ENCODE peak calls at places on chromosomes 16 and 17, in four cellular contexts. One of them, this sample, is unnamed. For H3K4me1 and H3K36me3, the result is how much of the 10 kb centered on the place peaks cover.

GRCh38 chr16:81473561-81473960 is 29.0 kb downstream of the CMIP start:
- DNase-seq in OCI-LY7: no peak
- DNase-seq in naive thymus-derived CD4-positive, alpha-beta T cell: no peak
- DNase-seq in Karpas-422: no peak
- DNase-seq in this sample: no peak

GRCh38 chr17:10099051-10099571 is 99.3 kb downstream of the GAS7 start:
- DNase-seq in OCI-LY7: no peak
- DNase-seq in naive thymus-derived CD4-positive, alpha-beta T cell: no peak
- DNase-seq in Karpas-422: no peak
- DNase-seq in this sample: no peak

GRCh38 chr17:36723459-36723858 is 122.1 kb downstream of the MRM1 start:
- DNase-seq in OCI-LY7: no peak
- DNase-seq in naive thymus-derived CD4-positive, alpha-beta T cell: no peak
- DNase-seq in Karpas-422: no peak
- DNase-seq in this sample: no peak

GRCh38 chr16:27426423-27427408 is 24.7 kb downstream of the IL21R start:
- DNase-seq in OCI-LY7: peak
- DNase-seq in naive thymus-derived CD4-positive, alpha-beta T cell: no peak
- DNase-seq in Karpas-422: peak
- DNase-seq in this sample: peak

GRCh38 chr16:12815361-12815760 is 11.7 kb upstream of the CPPED1 start:
- DNase-seq in OCI-LY7: no peak
- DNase-seq in naive thymus-derived CD4-positive, alpha-beta T cell: no peak
- DNase-seq in Karpas-422: no peak
- DNase-seq in this sample: no peak

GRCh38 chr16:84830765-84831384 is 11.1 kb downstream of the CRISPLD2 start:
- DNase-seq in OCI-LY7: no peak
- DNase-seq in naive thymus-derived CD4-positive, alpha-beta T cell: no peak
- DNase-seq in Karpas-422: no peak
- DNase-seq in this sample: no peak

GRCh38 chr16:62156971-62157370 is 120.7 kb upstream of the CDH8 start:
- DNase-seq in OCI-LY7: no peak
- DNase-seq in naive thymus-derived CD4-positive, alpha-beta T cell: no peak
- DNase-seq in Karpas-422: no peak
- DNase-seq in this sample: no peak

GRCh38 chr17:80852476-80853015 is 139.1 kb upstream of the CHMP6 start:
- DNase-seq in OCI-LY7: no peak
- DNase-seq in naive thymus-derived CD4-positive, alpha-beta T cell: no peak
- DNase-seq in Karpas-422: no peak
- DNase-seq in this sample: no peak

GRCh38 chr16:70770968-70771552 is 29.9 kb downstream of the VAC14 start:
- DNase-seq in OCI-LY7: peak
- DNase-seq in naive thymus-derived CD4-positive, alpha-beta T cell: peak
- DNase-seq in Karpas-422: peak
- DNase-seq in this sample: peak

GRCh38 chr16:9053006-9053601 is 38.3 kb upstream of the HAPSTR1 start:
- DNase-seq in OCI-LY7: peak
- DNase-seq in naive thymus-derived CD4-positive, alpha-beta T cell: no peak
- DNase-seq in Karpas-422: peak
- DNase-seq in this sample: no peak

GRCh38 chr17:51507444-51507843 is 247.1 kb downstream of the UTP18 start:
- DNase-seq in OCI-LY7: no peak
- DNase-seq in naive thymus-derived CD4-positive, alpha-beta T cell: no peak
- DNase-seq in Karpas-422: peak
- DNase-seq in this sample: no peak

GRCh38 chr17:33493566-33493965 is 200.5 kb upstream of the ASIC2 start:
- DNase-seq in OCI-LY7: no peak
- DNase-seq in naive thymus-derived CD4-positive, alpha-beta T cell: no peak
- DNase-seq in Karpas-422: no peak
- DNase-seq in this sample: no peak

GRCh38 chr16:75679366-75679765 is 2.6 kb upstream of the CPHXL2 start:
- DNase-seq in OCI-LY7: no peak
- DNase-seq in naive thymus-derived CD4-positive, alpha-beta T cell: no peak
- DNase-seq in Karpas-422: no peak
- DNase-seq in this sample: no peak

GRCh38 chr17:64128787-64129514 is 993 bp downstream of the ERN1 start:
- DNase-seq in OCI-LY7: peak
- DNase-seq in naive thymus-derived CD4-positive, alpha-beta T cell: peak
- DNase-seq in Karpas-422: no peak
- DNase-seq in this sample: no peak

GRCh38 chr17:34675143-34675542 is 95.8 kb downstream of the TMEM132E start:
- DNase-seq in OCI-LY7: no peak
- DNase-seq in naive thymus-derived CD4-positive, alpha-beta T cell: no peak
- DNase-seq in Karpas-422: no peak
- DNase-seq in this sample: no peak

GRCh38 chr16:77238593-77238992 is 39.4 kb downstream of the SYCE1L start:
- DNase-seq in OCI-LY7: no peak
- DNase-seq in naive thymus-derived CD4-positive, alpha-beta T cell: no peak
- DNase-seq in Karpas-422: no peak
- DNase-seq in this sample: no peak

GRCh38 chr16:70402916-70403659 is 35.8 kb downstream of the ST3GAL2 start:
- DNase-seq in OCI-LY7: no peak
- DNase-seq in naive thymus-derived CD4-positive, alpha-beta T cell: no peak
- DNase-seq in Karpas-422: no peak
- DNase-seq in this sample: no peak

GRCh38 chr17:78168906-78169793 is 769 bp downstream of the SYNGR2 start:
- DNase-seq in OCI-LY7: peak
- DNase-seq in naive thymus-derived CD4-positive, alpha-beta T cell: peak
- DNase-seq in Karpas-422: no peak
- DNase-seq in this sample: peak

GRCh38 chr17:50593321-50593720 is 32.8 kb downstream of the CACNA1G start:
- DNase-seq in OCI-LY7: no peak
- DNase-seq in naive thymus-derived CD4-positive, alpha-beta T cell: no peak
- DNase-seq in Karpas-422: no peak
- DNase-seq in this sample: no peak

GRCh38 chr16:5220705-5221104 is 123.1 kb upstream of the EEF2KMT start:
- DNase-seq in OCI-LY7: no peak
- DNase-seq in naive thymus-derived CD4-positive, alpha-beta T cell: no peak
- DNase-seq in Karpas-422: no peak
- DNase-seq in this sample: no peak

GRCh38 chr16:54538241-54538640 is 251.7 kb upstream of the IRX3 start:
- DNase-seq in OCI-LY7: no peak
- DNase-seq in naive thymus-derived CD4-positive, alpha-beta T cell: no peak
- DNase-seq in Karpas-422: no peak
- DNase-seq in this sample: no peak

DNA sequence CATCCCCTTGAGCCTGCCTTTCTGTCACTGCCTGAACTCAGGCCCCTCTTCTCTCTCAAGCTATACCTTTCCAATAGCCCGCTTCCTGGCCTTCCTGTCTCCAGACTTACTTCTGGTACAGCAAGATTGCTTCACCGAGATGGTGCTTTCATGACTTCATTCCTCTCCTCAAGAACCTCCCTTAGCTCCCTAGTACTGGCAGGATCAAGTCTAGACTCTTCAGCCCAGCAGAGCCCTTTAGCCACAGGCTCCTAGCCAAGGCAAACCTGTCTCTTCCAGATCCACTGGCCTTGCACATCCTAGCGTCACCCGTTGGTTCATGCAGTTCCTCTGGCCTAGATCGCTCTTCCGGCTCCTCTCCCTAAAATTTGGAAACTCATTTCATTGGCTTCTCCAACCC is 6.4 kb upstream of the ATP2A3 start:
- DNase-seq in OCI-LY7: no peak
- DNase-seq in naive thymus-derived CD4-positive, alpha-beta T cell: no peak
- DNase-seq in Karpas-422: no peak
- DNase-seq in this sample: no peak
- H3K4me1 ChIP-seq in OCI-LY7: under half
- H3K4me1 ChIP-seq in naive thymus-derived CD4-positive, alpha-beta T cell: under half
- H3K4me1 ChIP-seq in Karpas-422: half or more
- H3K4me1 ChIP-seq in this sample: under half

DNA sequence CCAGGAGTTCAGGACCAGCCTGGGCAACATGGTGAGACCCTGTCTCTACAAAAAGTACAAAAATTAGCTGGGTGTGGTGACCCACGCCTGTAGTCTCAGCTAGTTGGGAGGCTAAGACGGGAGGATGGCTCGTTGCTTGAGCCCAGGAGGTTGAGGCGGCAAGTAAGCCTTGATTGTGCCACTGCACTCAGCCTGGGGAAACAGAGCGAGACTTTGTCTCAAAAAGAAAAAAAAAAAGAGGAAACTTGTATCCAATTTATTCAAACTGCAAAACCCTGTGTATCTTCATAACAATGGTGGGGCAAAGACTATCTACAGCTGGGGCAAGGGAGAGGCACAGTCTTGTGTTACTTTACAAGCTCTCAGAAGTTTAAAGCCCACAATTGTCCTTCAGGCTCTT is 21.5 kb downstream of the GRB7 start:
- DNase-seq in OCI-LY7: peak
- DNase-seq in naive thymus-derived CD4-positive, alpha-beta T cell: no peak
- DNase-seq in Karpas-422: peak
- DNase-seq in this sample: no peak
- H3K27ac ChIP-seq in OCI-LY7: peak
- H3K27ac ChIP-seq in naive thymus-derived CD4-positive, alpha-beta T cell: peak
- H3K27ac ChIP-seq in Karpas-422: peak
- H3K27ac ChIP-seq in this sample: peak

GRCh38 chr17:40348562-40349476 is 15.7 kb downstream of the GJD3 start:
- DNase-seq in OCI-LY7: no peak
- DNase-seq in naive thymus-derived CD4-positive, alpha-beta T cell: no peak
- DNase-seq in Karpas-422: no peak
- DNase-seq in this sample: no peak
- H3K36me3 ChIP-seq in OCI-LY7: under half
- H3K36me3 ChIP-seq in naive thymus-derived CD4-positive, alpha-beta T cell: under half
- H3K36me3 ChIP-seq in Karpas-422: under half
- H3K36me3 ChIP-seq in this sample: under half

DNA sequence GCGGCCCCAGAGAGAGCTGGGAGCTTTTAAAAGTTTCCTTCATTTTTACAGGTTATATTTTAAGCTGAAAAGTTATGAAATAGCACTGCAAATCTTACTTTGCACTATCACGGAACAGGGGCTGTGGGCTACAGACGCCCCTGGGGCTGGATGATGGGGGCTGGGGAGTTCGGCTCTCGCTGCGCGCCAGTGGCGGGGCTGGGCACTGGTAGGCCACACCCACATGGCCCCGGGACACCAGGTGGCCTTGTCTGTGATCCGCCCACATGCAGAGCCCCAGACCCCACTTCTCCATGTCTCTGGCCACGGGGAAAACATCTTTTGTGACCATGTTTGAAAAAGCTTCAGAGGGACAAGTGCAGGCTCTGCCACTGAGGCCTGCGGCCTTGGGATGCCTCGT is 54.4 kb downstream of the LMF1 start:
- DNase-seq in OCI-LY7: no peak
- DNase-seq in naive thymus-derived CD4-positive, alpha-beta T cell: no peak
- DNase-seq in Karpas-422: no peak
- DNase-seq in this sample: no peak
- H3K4me1 ChIP-seq in OCI-LY7: under half
- H3K4me1 ChIP-seq in naive thymus-derived CD4-positive, alpha-beta T cell: under half
- H3K4me1 ChIP-seq in Karpas-422: under half
- H3K4me1 ChIP-seq in this sample: under half

DNA sequence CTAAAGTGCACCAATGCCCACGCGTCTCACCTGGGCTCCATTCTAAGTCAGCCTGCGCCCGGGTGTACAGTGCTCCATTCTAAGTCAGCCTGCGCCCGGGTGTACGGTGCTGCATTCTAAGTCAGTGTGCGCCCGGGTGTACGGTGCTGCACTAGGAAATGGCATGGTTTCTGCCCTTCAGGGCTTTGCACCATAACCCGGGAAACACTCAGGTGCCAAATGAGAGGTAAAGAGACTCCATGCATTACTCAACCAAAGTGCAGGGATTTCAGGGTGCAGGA is 29.2 kb upstream of the FASN start:
- DNase-seq in OCI-LY7: no peak
- DNase-seq in naive thymus-derived CD4-positive, alpha-beta T cell: no peak
- DNase-seq in Karpas-422: no peak
- DNase-seq in this sample: no peak
- H3K27ac ChIP-seq in OCI-LY7: no peak
- H3K27ac ChIP-seq in naive thymus-derived CD4-positive, alpha-beta T cell: peak
- H3K27ac ChIP-seq in Karpas-422: no peak
- H3K27ac ChIP-seq in this sample: peak

GRCh38 chr17:67353929-67354557 is 12.3 kb downstream of the PSMD12 start:
- DNase-seq in OCI-LY7: no peak
- DNase-seq in naive thymus-derived CD4-positive, alpha-beta T cell: no peak
- DNase-seq in Karpas-422: no peak
- DNase-seq in this sample: no peak

GRCh38 chr17:67347826-67348225 is 18.6 kb downstream of the PSMD12 start:
- DNase-seq in OCI-LY7: no peak
- DNase-seq in naive thymus-derived CD4-positive, alpha-beta T cell: no peak
- DNase-seq in Karpas-422: no peak
- DNase-seq in this sample: no peak

GRCh38 chr17:67353161-67353560 is 13.2 kb downstream of the PSMD12 start:
- DNase-seq in OCI-LY7: no peak
- DNase-seq in naive thymus-derived CD4-positive, alpha-beta T cell: no peak
- DNase-seq in Karpas-422: no peak
- DNase-seq in this sample: no peak

GRCh38 chr17:67349420-67349819 is 17.0 kb downstream of the PSMD12 start:
- DNase-seq in OCI-LY7: no peak
- DNase-seq in naive thymus-derived CD4-positive, alpha-beta T cell: no peak
- DNase-seq in Karpas-422: no peak
- DNase-seq in this sample: no peak
- H3K36me3 ChIP-seq in OCI-LY7: half or more
- H3K36me3 ChIP-seq in naive thymus-derived CD4-positive, alpha-beta T cell: under half
- H3K36me3 ChIP-seq in Karpas-422: half or more
- H3K36me3 ChIP-seq in this sample: half or more

GRCh38 chr17:2929881-2930533 is 133.4 kb downstream of the OR1D5 start:
- DNase-seq in OCI-LY7: peak
- DNase-seq in naive thymus-derived CD4-positive, alpha-beta T cell: no peak
- DNase-seq in Karpas-422: peak
- DNase-seq in this sample: no peak
- H3K4me1 ChIP-seq in OCI-LY7: under half
- H3K4me1 ChIP-seq in naive thymus-derived CD4-positive, alpha-beta T cell: under half
- H3K4me1 ChIP-seq in Karpas-422: under half
- H3K4me1 ChIP-seq in this sample: under half

GRCh38 chr17:15493031-15493750 is 25.8 kb upstream of the CDRT4 start:
- DNase-seq in OCI-LY7: no peak
- DNase-seq in naive thymus-derived CD4-positive, alpha-beta T cell: no peak
- DNase-seq in Karpas-422: no peak
- DNase-seq in this sample: no peak

GRCh38 chr17:15494821-15495220 is 27.4 kb upstream of the CDRT4 start:
- DNase-seq in OCI-LY7: no peak
- DNase-seq in naive thymus-derived CD4-positive, alpha-beta T cell: no peak
- DNase-seq in Karpas-422: no peak
- DNase-seq in this sample: no peak

GRCh38 chr17:15492186-15492585 is 24.8 kb upstream of the CDRT4 start:
- DNase-seq in OCI-LY7: no peak
- DNase-seq in naive thymus-derived CD4-positive, alpha-beta T cell: no peak
- DNase-seq in Karpas-422: no peak
- DNase-seq in this sample: no peak

GRCh38 chr17:15488557-15488956 is 21.1 kb upstream of the CDRT4 start:
- DNase-seq in OCI-LY7: no peak
- DNase-seq in naive thymus-derived CD4-positive, alpha-beta T cell: no peak
- DNase-seq in Karpas-422: no peak
- DNase-seq in this sample: no peak

GRCh38 chr17:15490634-15491261 is 23.3 kb upstream of the CDRT4 start:
- DNase-seq in OCI-LY7: no peak
- DNase-seq in naive thymus-derived CD4-positive, alpha-beta T cell: no peak
- DNase-seq in Karpas-422: no peak
- DNase-seq in this sample: no peak
- H3K27ac ChIP-seq in OCI-LY7: no peak
- H3K27ac ChIP-seq in naive thymus-derived CD4-positive, alpha-beta T cell: no peak
- H3K27ac ChIP-seq in Karpas-422: no peak
- H3K27ac ChIP-seq in this sample: no peak

DNA sequence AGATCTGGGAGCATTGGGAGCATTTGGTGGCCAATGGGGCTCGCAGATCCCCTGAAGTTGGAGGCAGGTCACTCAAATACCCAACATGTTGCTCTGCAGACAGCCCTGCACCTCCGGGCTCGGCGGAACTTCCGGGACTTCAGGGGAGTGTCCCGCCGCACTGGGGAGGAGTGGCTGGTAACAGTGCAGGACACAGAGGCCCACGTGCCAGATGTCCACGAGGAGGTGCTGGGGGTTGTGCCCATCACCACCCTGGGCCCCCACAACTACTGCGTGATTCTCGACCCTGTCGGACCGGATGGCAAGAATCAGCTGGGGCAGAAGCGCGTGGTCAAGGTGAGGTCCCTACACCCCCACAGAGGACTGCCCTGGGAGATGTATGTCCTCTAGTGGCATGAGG is 16.4 kb downstream of the MVP start:
- DNase-seq in OCI-LY7: no peak
- DNase-seq in naive thymus-derived CD4-positive, alpha-beta T cell: no peak
- DNase-seq in Karpas-422: no peak
- DNase-seq in this sample: no peak
- H3K36me3 ChIP-seq in OCI-LY7: under half
- H3K36me3 ChIP-seq in naive thymus-derived CD4-positive, alpha-beta T cell: under half
- H3K36me3 ChIP-seq in Karpas-422: under half
- H3K36me3 ChIP-seq in this sample: half or more

This sample was measured in CD4-positive, CD25-positive, alpha-beta regulatory T cell.